ENCODE peak calls at places on chromosomes 13 and 19, in four cellular contexts. E is progenitor cell of endocrine pancreas, V is mucosa of descending colon, T is adrenal gland. A is an unnamed sample.
A peak's percentile ranks its signal among the peaks of the same experiment; 100 is the strongest.

GRCh38 chr19:28609091-28609755 is 603.7 kb downstream of the UQCRFS1 start:
- DNase-seq in E (no peak), V (no peak), T (no peak), A (no peak)

GRCh38 chr13:35760678-35761308 is 284.3 kb upstream of the MAB21L1 start:
- DNase-seq in E (no peak), V (no peak), T (no peak), A (no peak)

GRCh38 chr19:44925114-44925891 is 10.9 kb downstream of the APOC1 start:
- DNase-seq in E (no peak), V (peak; percentile 69), T (peak; percentile 98), A (no peak)

GRCh38 chr19:46297700-46298476 is 1.0 kb downstream of the HIF3A start:
- DNase-seq in E (no peak), V (peak; percentile 43), T (peak; percentile 33), A (no peak)

GRCh38 chr13:50460366-50460765 is 383.1 kb downstream of the DLEU7 start:
- DNase-seq in E (no peak), V (no peak), T (no peak), A (no peak)

GRCh38 chr13:44238011-44238421 is 135.6 kb upstream of the SERP2 start:
- DNase-seq in E (no peak), V (no peak), T (no peak), A (no peak)

GRCh38 chr13:39452834-39453233 is 150.2 kb downstream of the LHFPL6 start:
- DNase-seq in E (no peak), V (no peak), T (no peak), A (no peak)

GRCh38 chr19:38661996-38662395 is 14.5 kb downstream of the ACTN4 start:
- DNase-seq in E (no peak), V (peak; percentile 77), T (no peak), A (no peak)

GRCh38 chr19:55146078-55146647 is 2.8 kb downstream of the TNNT1 start:
- DNase-seq in E (no peak), V (no peak), T (no peak), A (no peak)

GRCh38 chr19:38944981-38945506 is 14.3 kb downstream of the MRPS12 start:
- DNase-seq in E (no peak), V (no peak), T (no peak), A (no peak)

GRCh38 chr13:74092711-74093110 is 41.5 kb downstream of the KLF12 start:
- DNase-seq in E (no peak), V (no peak), T (no peak), A (no peak)

GRCh38 chr13:31204592-31204991 is 4.8 kb downstream of the B3GLCT start:
- DNase-seq in E (no peak), V (no peak), T (no peak), A (no peak)

GRCh38 chr19:19504754-19505668 is 10.3 kb downstream of the TSSK6 start:
- DNase-seq in E (no peak), V (no peak), T (no peak), A (no peak)

GRCh38 chr13:87058786-87059329 is 612.3 kb upstream of the SLITRK5 start:
- DNase-seq in E (no peak), V (no peak), T (no peak), A (no peak)

GRCh38 chr13:50161052-50161451 is 145.8 kb downstream of the KCNRG start:
- DNase-seq in E (no peak), V (no peak), T (peak; percentile 78), A (no peak)

GRCh38 chr13:98206946-98207345 is 29.9 kb upstream of the RNF113B start:
- DNase-seq in E (no peak), V (no peak), T (no peak), A (no peak)

GRCh38 chr13:26978081-26978860 is 193.3 kb downstream of the USP12 start:
- DNase-seq in E (no peak), V (peak; percentile 72), T (no peak), A (no peak)

GRCh38 chr13:49112782-49113525 is 107.2 kb upstream of the MLNR start:
- DNase-seq in E (no peak), V (no peak), T (no peak), A (no peak)

GRCh38 chr13:19927117-19927734 is 31.3 kb upstream of the ZMYM2 start:
- DNase-seq in E (no peak), V (no peak), T (no peak), A (no peak)

GRCh38 chr13:25770601-25771000 is 281.2 kb downstream of the SHISA2 start:
- DNase-seq in E (no peak), V (no peak), T (no peak), A (no peak)

GRCh38 chr13:98838776-98839175 is 86.3 kb upstream of the SLC15A1 start:
- DNase-seq in E (no peak), V (no peak), T (no peak), A (no peak)

GRCh38 chr19:756232-756631 is 5.3 kb downstream of the MISP start:
- DNase-seq in E (no peak), V (peak; percentile 43), T (no peak), A (no peak)

GRCh38 chr13:34640931-34641330 is 301.1 kb upstream of the NBEA start:
- DNase-seq in E (no peak), V (no peak), T (no peak), A (no peak)

GRCh38 chr13:99007414-99007986 is 29.6 kb upstream of the DOCK9 start:
- DNase-seq in E (no peak), V (no peak), T (no peak), A (no peak)

GRCh38 chr19:46351241-46352041 is 4.6 kb downstream of the PPP5C start:
- DNase-seq in E (no peak), V (no peak), T (peak; percentile 61), A (peak; percentile 93)

GRCh38 chr19:17021328-17021727 is 5.3 kb downstream of the CPAMD8 start:
- DNase-seq in E (no peak), V (no peak), T (no peak), A (no peak)

GRCh38 chr13:114311908-114312307 is 2.4 kb upstream of the CHAMP1 start:
- DNase-seq in E (no peak), V (no peak), T (no peak), A (no peak)

GRCh38 chr13:108980237-108980636 is 350.8 kb downstream of the MYO16 start:
- DNase-seq in E (no peak), V (no peak), T (no peak), A (no peak)

GRCh38 chr19:50720921-50721291 is 1.3 kb upstream of the SHANK1 start:
- DNase-seq in E (no peak), V (no peak), T (peak; percentile 55), A (no peak)

GRCh38 chr19:53381376-53381775 is 13.6 kb upstream of the ZNF765 start:
- DNase-seq in E (no peak), V (no peak), T (no peak), A (no peak)

GRCh38 chr19:17855333-17856152 is 4.2 kb upstream of the RPL18A start:
- DNase-seq in E (peak; percentile 88), V (peak; percentile 95), T (peak; percentile 89), A (peak; percentile 95)

GRCh38 chr19:49073514-49074378 is 1.2 kb upstream of the KCNA7 start:
- DNase-seq in E (no peak), V (no peak), T (no peak), A (no peak)

GRCh38 chr19:42203700-42204099 is 13.8 kb downstream of the DEDD2 start:
- DNase-seq in E (no peak), V (no peak), T (no peak), A (no peak)

GRCh38 chr19:21020298-21021227 is at the start of gene ZNF430:
- DNase-seq in E (peak; percentile 83), V (peak; percentile 98), T (peak; percentile 98), A (peak; percentile 97)

GRCh38 chr13:110323172-110323851 is 16.2 kb downstream of the COL4A2 start:
- DNase-seq in E (no peak), V (no peak), T (no peak), A (no peak)

GRCh38 chr19:19651076-19651475 is 7.6 kb upstream of the GMIP start:
- DNase-seq in E (no peak), V (no peak), T (no peak), A (no peak)

GRCh38 chr19:3977242-3978143 is 6.6 kb upstream of the DAPK3 start:
- DNase-seq in E (no peak), V (no peak), T (no peak), A (no peak)
- TF ChIP-seq CTCF in E (peak; percentile 39), V (no peak), T (no peak), A (no peak)

GRCh38 chr19:2079076-2079864 is 16.9 kb downstream of the MOB3A start:
- DNase-seq in E (no peak), V (no peak), T (no peak), A (no peak)
- TF ChIP-seq CTCF in E (no peak), V (no peak), T (no peak), A (no peak)

GRCh38 chr13:85825454-85825853 is 26.2 kb upstream of the SLITRK6 start:
- DNase-seq in E (no peak), V (no peak), T (no peak), A (no peak)

GRCh38 chr13:85833938-85834337 is 34.7 kb upstream of the SLITRK6 start:
- DNase-seq in E (no peak), V (no peak), T (no peak), A (no peak)

GRCh38 chr13:85828094-85828684 is 29.0 kb upstream of the SLITRK6 start:
- DNase-seq in E (no peak), V (peak; percentile 14), T (peak; percentile 2), A (no peak)
- TF ChIP-seq CTCF in E (peak; percentile 84), V (no peak), T (peak; percentile 47), A (peak; percentile 74)

DNA sequence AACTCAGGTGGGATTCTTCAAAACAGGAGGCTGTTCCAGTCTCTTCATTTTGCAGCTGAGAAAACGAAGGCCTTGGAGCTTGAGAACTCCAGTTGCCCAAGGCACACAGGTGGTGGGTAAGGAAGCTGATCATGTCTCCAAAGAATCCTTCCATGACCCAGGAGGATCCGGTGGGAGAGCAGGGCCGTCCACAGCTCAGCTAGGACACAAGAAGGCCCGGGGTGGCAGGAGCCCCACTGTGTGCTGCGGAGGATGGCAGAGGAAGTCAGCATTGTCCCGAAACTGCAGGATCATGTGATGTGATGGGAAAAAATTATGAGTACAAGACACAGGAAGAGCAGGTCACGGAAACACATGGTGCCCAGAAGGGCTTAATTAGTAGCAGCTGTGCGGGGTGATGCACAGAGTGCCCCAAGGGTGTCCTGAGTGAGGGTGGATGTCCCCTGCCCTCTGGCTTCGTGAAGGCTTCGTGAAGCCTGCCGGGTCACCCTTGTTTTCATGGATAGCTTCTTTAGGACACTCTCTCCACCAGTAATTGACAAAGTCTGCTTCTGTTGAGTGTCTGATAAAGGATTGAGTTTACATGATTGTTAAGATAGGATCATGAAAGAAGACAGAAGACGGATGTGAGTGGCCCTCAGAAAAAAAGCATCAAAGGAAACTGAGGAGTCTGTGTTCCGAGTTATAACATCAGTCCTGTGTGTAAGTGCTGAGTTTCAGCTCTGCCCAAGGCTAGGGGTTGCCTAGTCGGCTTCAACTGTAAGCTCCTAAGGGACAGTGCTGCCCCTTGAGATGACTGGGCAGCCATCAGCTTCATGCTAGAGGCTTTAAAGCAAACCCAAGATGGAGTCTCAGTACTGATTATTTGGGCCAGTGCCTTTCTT is 33.8 kb upstream of the SACS start:
- DNase-seq in E (no peak), V (no peak), T (no peak), A (no peak)
- TF ChIP-seq CTCF in E (no peak), V (no peak), T (no peak), A (no peak)

GRCh38 chr19:13083008-13083404 is 19.7 kb downstream of the LYL1 start:
- DNase-seq in E (no peak), V (no peak), T (no peak), A (no peak)

GRCh38 chr19:13079542-13079986 is 23.1 kb downstream of the LYL1 start:
- DNase-seq in E (no peak), V (peak; percentile 81), T (no peak), A (no peak)

GRCh38 chr19:13085673-13086072 is 17.0 kb downstream of the LYL1 start:
- DNase-seq in E (no peak), V (no peak), T (no peak), A (no peak)

GRCh38 chr19:13083627-13084026 is 19.0 kb downstream of the LYL1 start:
- DNase-seq in E (no peak), V (no peak), T (no peak), A (no peak)

GRCh38 chr19:13082192-13083007 is 20.3 kb downstream of the LYL1 start:
- DNase-seq in E (no peak), V (no peak), T (no peak), A (peak; percentile 95)
- TF ChIP-seq CTCF in E (no peak), V (no peak), T (no peak), A (peak; percentile 60)

A was measured in osteocyte.